ENCODE peak calls at places on chromosomes 13 and 19, in four cellular contexts. One of them, this sample, is unnamed.

GRCh38 chr13:94073006-94073744 is 406.3 kb downstream of the DCT start:
- DNase-seq in MM.1S: no peak
- DNase-seq in stimulated activated CD8-positive, alpha-beta memory T cell treated with anti-CD3 and anti-CD28 coated beads, Interleukin-4, amount 100 ng/mL, for 4 hours: no peak
- DNase-seq in GM12865: no peak
- DNase-seq in this sample: no peak

GRCh38 chr13:114022309-114022669 is 48.4 kb upstream of the C13orf46 start:
- DNase-seq in MM.1S: no peak
- DNase-seq in stimulated activated CD8-positive, alpha-beta memory T cell treated with anti-CD3 and anti-CD28 coated beads, Interleukin-4, amount 100 ng/mL, for 4 hours: no peak
- DNase-seq in GM12865: no peak
- DNase-seq in this sample: no peak

GRCh38 chr13:18943721-18944391 is 237.8 kb downstream of the TUBA3C start:
- DNase-seq in MM.1S: no peak
- DNase-seq in stimulated activated CD8-positive, alpha-beta memory T cell treated with anti-CD3 and anti-CD28 coated beads, Interleukin-4, amount 100 ng/mL, for 4 hours: no peak
- DNase-seq in GM12865: no peak
- DNase-seq in this sample: no peak

GRCh38 chr13:25836709-25837316 is 215.0 kb downstream of the SHISA2 start:
- DNase-seq in MM.1S: no peak
- DNase-seq in stimulated activated CD8-positive, alpha-beta memory T cell treated with anti-CD3 and anti-CD28 coated beads, Interleukin-4, amount 100 ng/mL, for 4 hours: no peak
- DNase-seq in GM12865: no peak
- DNase-seq in this sample: no peak

GRCh38 chr13:94707400-94708021 is 4.8 kb downstream of the SOX21 start:
- DNase-seq in MM.1S: no peak
- DNase-seq in stimulated activated CD8-positive, alpha-beta memory T cell treated with anti-CD3 and anti-CD28 coated beads, Interleukin-4, amount 100 ng/mL, for 4 hours: no peak
- DNase-seq in GM12865: no peak
- DNase-seq in this sample: peak

GRCh38 chr13:94997126-94997525 is 284.8 kb upstream of the SOX21 start:
- DNase-seq in MM.1S: no peak
- DNase-seq in stimulated activated CD8-positive, alpha-beta memory T cell treated with anti-CD3 and anti-CD28 coated beads, Interleukin-4, amount 100 ng/mL, for 4 hours: no peak
- DNase-seq in GM12865: no peak
- DNase-seq in this sample: no peak

GRCh38 chr19:19656451-19657396 is 6.8 kb downstream of the ATP13A1 start:
- DNase-seq in MM.1S: no peak
- DNase-seq in stimulated activated CD8-positive, alpha-beta memory T cell treated with anti-CD3 and anti-CD28 coated beads, Interleukin-4, amount 100 ng/mL, for 4 hours: no peak
- DNase-seq in GM12865: no peak
- DNase-seq in this sample: no peak

GRCh38 chr13:39612023-39612637 is 9.1 kb upstream of the LHFPL6 start:
- DNase-seq in MM.1S: peak
- DNase-seq in stimulated activated CD8-positive, alpha-beta memory T cell treated with anti-CD3 and anti-CD28 coated beads, Interleukin-4, amount 100 ng/mL, for 4 hours: peak
- DNase-seq in GM12865: peak
- DNase-seq in this sample: no peak

GRCh38 chr19:9883231-9883758 is 48.2 kb downstream of the PIN1 start:
- DNase-seq in MM.1S: no peak
- DNase-seq in stimulated activated CD8-positive, alpha-beta memory T cell treated with anti-CD3 and anti-CD28 coated beads, Interleukin-4, amount 100 ng/mL, for 4 hours: no peak
- DNase-seq in GM12865: no peak
- DNase-seq in this sample: peak

GRCh38 chr13:50543767-50544166 is 299.7 kb downstream of the DLEU7 start:
- DNase-seq in MM.1S: no peak
- DNase-seq in stimulated activated CD8-positive, alpha-beta memory T cell treated with anti-CD3 and anti-CD28 coated beads, Interleukin-4, amount 100 ng/mL, for 4 hours: no peak
- DNase-seq in GM12865: no peak
- DNase-seq in this sample: no peak

GRCh38 chr13:68173111-68173510 is 943.0 kb upstream of the PCDH9 start:
- DNase-seq in MM.1S: no peak
- DNase-seq in stimulated activated CD8-positive, alpha-beta memory T cell treated with anti-CD3 and anti-CD28 coated beads, Interleukin-4, amount 100 ng/mL, for 4 hours: no peak
- DNase-seq in GM12865: no peak
- DNase-seq in this sample: no peak

GRCh38 chr19:6108721-6109633 is 1.3 kb downstream of the RFX2 start:
- DNase-seq in MM.1S: no peak
- DNase-seq in stimulated activated CD8-positive, alpha-beta memory T cell treated with anti-CD3 and anti-CD28 coated beads, Interleukin-4, amount 100 ng/mL, for 4 hours: peak
- DNase-seq in GM12865: peak
- DNase-seq in this sample: peak

GRCh38 chr19:58059003-58059671 is at the start of gene ZNF135:
- DNase-seq in MM.1S: no peak
- DNase-seq in stimulated activated CD8-positive, alpha-beta memory T cell treated with anti-CD3 and anti-CD28 coated beads, Interleukin-4, amount 100 ng/mL, for 4 hours: peak
- DNase-seq in GM12865: no peak
- DNase-seq in this sample: peak

GRCh38 chr13:39422845-39423565 is 180.0 kb downstream of the LHFPL6 start:
- DNase-seq in MM.1S: no peak
- DNase-seq in stimulated activated CD8-positive, alpha-beta memory T cell treated with anti-CD3 and anti-CD28 coated beads, Interleukin-4, amount 100 ng/mL, for 4 hours: no peak
- DNase-seq in GM12865: no peak
- DNase-seq in this sample: no peak

GRCh38 chr13:28820099-28821051 is at the start of gene MTUS2:
- DNase-seq in MM.1S: no peak
- DNase-seq in stimulated activated CD8-positive, alpha-beta memory T cell treated with anti-CD3 and anti-CD28 coated beads, Interleukin-4, amount 100 ng/mL, for 4 hours: no peak
- DNase-seq in GM12865: peak
- DNase-seq in this sample: peak

GRCh38 chr13:60431108-60431700 is 34.2 kb downstream of the TDRD3 start:
- DNase-seq in MM.1S: peak
- DNase-seq in stimulated activated CD8-positive, alpha-beta memory T cell treated with anti-CD3 and anti-CD28 coated beads, Interleukin-4, amount 100 ng/mL, for 4 hours: no peak
- DNase-seq in GM12865: peak
- DNase-seq in this sample: no peak

GRCh38 chr19:4589579-4590410 is 30.3 kb upstream of the SEMA6B start:
- DNase-seq in MM.1S: peak
- DNase-seq in stimulated activated CD8-positive, alpha-beta memory T cell treated with anti-CD3 and anti-CD28 coated beads, Interleukin-4, amount 100 ng/mL, for 4 hours: no peak
- DNase-seq in GM12865: peak
- DNase-seq in this sample: peak

GRCh38 chr13:74015137-74015536 is 119.1 kb downstream of the KLF12 start:
- DNase-seq in MM.1S: no peak
- DNase-seq in stimulated activated CD8-positive, alpha-beta memory T cell treated with anti-CD3 and anti-CD28 coated beads, Interleukin-4, amount 100 ng/mL, for 4 hours: no peak
- DNase-seq in GM12865: peak
- DNase-seq in this sample: no peak

GRCh38 chr13:22076658-22077057 is 405.8 kb downstream of the FGF9 start:
- DNase-seq in MM.1S: no peak
- DNase-seq in stimulated activated CD8-positive, alpha-beta memory T cell treated with anti-CD3 and anti-CD28 coated beads, Interleukin-4, amount 100 ng/mL, for 4 hours: no peak
- DNase-seq in GM12865: peak
- DNase-seq in this sample: no peak

GRCh38 chr19:45547965-45548609 is 36.5 kb downstream of the OPA3 start:
- DNase-seq in MM.1S: no peak
- DNase-seq in stimulated activated CD8-positive, alpha-beta memory T cell treated with anti-CD3 and anti-CD28 coated beads, Interleukin-4, amount 100 ng/mL, for 4 hours: no peak
- DNase-seq in GM12865: no peak
- DNase-seq in this sample: peak

GRCh38 chr19:15038304-15038703 is 11.0 kb upstream of the CASP14 start:
- DNase-seq in MM.1S: no peak
- DNase-seq in stimulated activated CD8-positive, alpha-beta memory T cell treated with anti-CD3 and anti-CD28 coated beads, Interleukin-4, amount 100 ng/mL, for 4 hours: no peak
- DNase-seq in GM12865: no peak
- DNase-seq in this sample: no peak

GRCh38 chr13:58190578-58190977 is 559.0 kb downstream of the PCDH17 start:
- DNase-seq in MM.1S: no peak
- DNase-seq in stimulated activated CD8-positive, alpha-beta memory T cell treated with anti-CD3 and anti-CD28 coated beads, Interleukin-4, amount 100 ng/mL, for 4 hours: no peak
- DNase-seq in GM12865: no peak
- DNase-seq in this sample: no peak

GRCh38 chr13:106104281-106104901 is 431.1 kb downstream of the EFNB2 start:
- DNase-seq in MM.1S: no peak
- DNase-seq in stimulated activated CD8-positive, alpha-beta memory T cell treated with anti-CD3 and anti-CD28 coated beads, Interleukin-4, amount 100 ng/mL, for 4 hours: no peak
- DNase-seq in GM12865: no peak
- DNase-seq in this sample: peak

GRCh38 chr19:35306473-35307246 is 14.7 kb downstream of the MAG start:
- DNase-seq in MM.1S: no peak
- DNase-seq in stimulated activated CD8-positive, alpha-beta memory T cell treated with anti-CD3 and anti-CD28 coated beads, Interleukin-4, amount 100 ng/mL, for 4 hours: no peak
- DNase-seq in GM12865: peak
- DNase-seq in this sample: peak

GRCh38 chr19:33194527-33194883 is 375 bp downstream of the LRP3 start:
- DNase-seq in MM.1S: no peak
- DNase-seq in stimulated activated CD8-positive, alpha-beta memory T cell treated with anti-CD3 and anti-CD28 coated beads, Interleukin-4, amount 100 ng/mL, for 4 hours: no peak
- DNase-seq in GM12865: no peak
- DNase-seq in this sample: no peak